ENCODE peak calls at places on chromosome 16, in seven cellular contexts. Q is breast epithelium, O is epithelial cell of esophagus, B is adrenal gland, L is mucosa of descending colon, W is H4, R is NCI-H2171 treated with DMSO at 0.1 percent for 48 hours. A is an unnamed sample.

GRCh38 chr16:85571813-85572619 is 41.1 kb upstream of the GSE1 start:
- DNase-seq in Q (no peak), O (no peak), B (no peak), L (no peak), W (no peak), R (no peak), A (no peak)

GRCh38 chr16:75420987-75421819 is 12.1 kb downstream of the CFDP1 start:
- DNase-seq in Q (peak), O (peak), B (peak), L (peak), W (no peak), R (peak), A (no peak)

GRCh38 chr16:72033437-72033836 is 20.9 kb upstream of the HP start:
- DNase-seq in Q (no peak), O (no peak), B (no peak), L (no peak), W (no peak), R (no peak), A (no peak)

GRCh38 chr16:14611660-14612059 is 18.4 kb downstream of the PARN start:
- DNase-seq in Q (no peak), O (no peak), B (no peak), L (no peak), W (no peak), R (no peak), A (no peak)

GRCh38 chr16:20393801-20394637 is 10.5 kb downstream of the PDILT start:
- DNase-seq in Q (no peak), O (no peak), B (peak), L (peak), W (no peak), R (no peak), A (no peak)

GRCh38 chr16:53632526-53632925 is 71.1 kb downstream of the RPGRIP1L start:
- DNase-seq in Q (no peak), O (no peak), B (no peak), L (no peak), W (no peak), R (no peak), A (no peak)

GRCh38 chr16:55913717-55914116 is 38.5 kb upstream of the CES5A start:
- DNase-seq in Q (no peak), O (peak), B (no peak), L (no peak), W (no peak), R (peak), A (no peak)

GRCh38 chr16:1871974-1872635 is at the start of gene MEIOB:
- DNase-seq in Q (no peak), O (peak), B (peak), L (peak), W (no peak), R (no peak), A (no peak)

GRCh38 chr16:11329080-11329491 is 16.2 kb upstream of the RMI2 start:
- DNase-seq in Q (no peak), O (no peak), B (no peak), L (no peak), W (no peak), R (no peak), A (no peak)